ENCODE peak calls at places on chromosomes 13 and 19, in four cellular contexts. One of them, this sample, is unnamed.

GRCh38 chr19:33868821-33869412 is 72.2 kb downstream of the KCTD15 start:
- ATAC-seq in left lobe of liver: peak
- ATAC-seq in aorta: peak
- ATAC-seq in PC-3: no peak
- ATAC-seq in this sample: peak

GRCh38 chr19:31312004-31312403 is 37.2 kb downstream of the TSHZ3 start:
- ATAC-seq in left lobe of liver: peak
- ATAC-seq in aorta: peak
- ATAC-seq in PC-3: no peak
- ATAC-seq in this sample: no peak

GRCh38 chr13:78265098-78265497 is 338.3 kb downstream of the POU4F1 start:
- ATAC-seq in left lobe of liver: no peak
- ATAC-seq in aorta: no peak
- ATAC-seq in PC-3: no peak
- ATAC-seq in this sample: no peak

GRCh38 chr13:111972261-111972780 is 94.6 kb upstream of the SOX1 start:
- ATAC-seq in left lobe of liver: no peak
- ATAC-seq in aorta: no peak
- ATAC-seq in PC-3: no peak
- ATAC-seq in this sample: no peak

GRCh38 chr19:50059045-50059444 is 33.2 kb downstream of the ZNF473 start:
- ATAC-seq in left lobe of liver: no peak
- ATAC-seq in aorta: no peak
- ATAC-seq in PC-3: no peak
- ATAC-seq in this sample: no peak

GRCh38 chr19:13089139-13089856 is 13.4 kb downstream of the LYL1 start:
- ATAC-seq in left lobe of liver: no peak
- ATAC-seq in aorta: no peak
- ATAC-seq in PC-3: peak
- ATAC-seq in this sample: no peak

GRCh38 chr13:26529441-26529840 is 28.0 kb upstream of the WASF3 start:
- ATAC-seq in left lobe of liver: peak
- ATAC-seq in aorta: no peak
- ATAC-seq in PC-3: no peak
- ATAC-seq in this sample: no peak

GRCh38 chr13:32905063-32905863 is 111.0 kb upstream of the KL start:
- ATAC-seq in left lobe of liver: no peak
- ATAC-seq in aorta: no peak
- ATAC-seq in PC-3: peak
- ATAC-seq in this sample: no peak

GRCh38 chr19:39413903-39414608 is 1.6 kb downstream of the PLEKHG2 start:
- ATAC-seq in left lobe of liver: no peak
- ATAC-seq in aorta: no peak
- ATAC-seq in PC-3: no peak
- ATAC-seq in this sample: no peak

GRCh38 chr13:43569688-43570087 is 217.1 kb downstream of the ENOX1 start:
- ATAC-seq in left lobe of liver: no peak
- ATAC-seq in aorta: no peak
- ATAC-seq in PC-3: no peak
- ATAC-seq in this sample: peak

GRCh38 chr13:51785592-51786424 is 18.2 kb downstream of the DHRS12 start:
- ATAC-seq in left lobe of liver: peak
- ATAC-seq in aorta: peak
- ATAC-seq in PC-3: no peak
- ATAC-seq in this sample: peak

GRCh38 chr19:54795763-54796162 is 7.6 kb upstream of the KIR2DL4 start:
- ATAC-seq in left lobe of liver: no peak
- ATAC-seq in aorta: no peak
- ATAC-seq in PC-3: no peak
- ATAC-seq in this sample: no peak

GRCh38 chr13:30700364-30700763 is 35.0 kb upstream of the ALOX5AP start:
- ATAC-seq in left lobe of liver: no peak
- ATAC-seq in aorta: no peak
- ATAC-seq in PC-3: no peak
- ATAC-seq in this sample: no peak